ENCODE peak calls at places on chromosomes 5 and 9, in five cellular contexts. Y is stimulated activated CD8-positive, alpha-beta memory T cell treated with anti-CD3 and anti-CD28 coated beads, Interleukin-4, amount 100 ng/mL, for 4 hours; A is SIG-M5; Z is SHP77; G is activated T-cell treated with anti-CD3 and anti-CD28 coated beads for 4 hours. U is an unnamed sample.
A peak's percentile ranks its signal among the peaks of the same experiment; 100 is the strongest.

GRCh38 chr5:5179597-5179996 is 39.5 kb downstream of the ADAMTS16 start:
- DNase-seq in A (no peak), G (no peak), Y (no peak), Z (no peak), U (no peak)

GRCh38 chr5:131275996-131276535 is 12.2 kb downstream of the CDC42SE2 start:
- DNase-seq in G (no peak), A (no peak), Y (peak; percentile 40), Z (no peak), U (no peak)

GRCh38 chr5:74538206-74538661 is 102.3 kb downstream of the ENC1 start:
- DNase-seq in Z (no peak), A (no peak), Y (no peak), G (no peak), U (peak; percentile 84)

GRCh38 chr5:138824924-138825863 is 49.9 kb downstream of the LRRTM2 start:
- DNase-seq in G (no peak), A (no peak), Y (no peak), Z (peak; percentile 13), U (no peak)

GRCh38 chr9:15136646-15137045 is 170.4 kb downstream of the TTC39B start:
- DNase-seq in A (no peak), Y (no peak), Z (no peak), G (no peak), U (no peak)

GRCh38 chr5:761854-762685 is 22.5 kb downstream of the ZDHHC11B start:
- DNase-seq in G (no peak), Y (no peak), Z (peak; percentile 34), A (no peak), U (no peak)

GRCh38 chr5:120375248-120375647 is 88.9 kb upstream of the PRR16 start:
- DNase-seq in G (no peak), A (no peak), Z (no peak), Y (no peak), U (no peak)

GRCh38 chr5:80127037-80127642 is 92.0 kb downstream of the THBS4 start:
- DNase-seq in G (no peak), Y (no peak), Z (no peak), A (no peak), U (peak; percentile 66)